ENCODE peak calls at places on chromosomes 6 and 20, in four cellular contexts. A is lower lobe of right lung, U is pancreas, G is WERI-Rb-1. N is an unnamed sample.

GRCh38 chr20:51372176-51372803 is 170.2 kb downstream of the NFATC2 start:
- DNase-seq in A (peak; percentile 62), U (peak; percentile 71), G (peak; percentile 33), N (no peak)

GRCh38 chr6:127514396-127515227 is 4.5 kb downstream of the MTCL3 start:
- DNase-seq in A (peak; percentile 70), U (no peak), G (no peak), N (no peak)

GRCh38 chr6:57217270-57217669 is 4.8 kb downstream of the RAB23 start:
- DNase-seq in A (no peak), U (no peak), G (no peak), N (no peak)

GRCh38 chr6:100479180-100480035 is 14.7 kb upstream of the SIM1 start:
- DNase-seq in A (no peak), U (no peak), G (no peak), N (no peak)

GRCh38 chr20:2742934-2743559 is 50.5 kb downstream of the EBF4 start:
- DNase-seq in A (peak; percentile 63), U (peak; percentile 66), G (peak; percentile 73), N (peak; percentile 15)

GRCh38 chr6:107618672-107619071 is 128.8 kb downstream of the SOBP start:
- DNase-seq in A (no peak), U (no peak), G (no peak), N (no peak)

GRCh38 chr6:15879372-15880261 is 216.8 kb upstream of the DTNBP1 start:
- DNase-seq in A (peak; percentile 62), U (no peak), G (no peak), N (no peak)

GRCh38 chr6:64908104-64908503 is 798.9 kb downstream of the EYS start:
- DNase-seq in A (no peak), U (no peak), G (no peak), N (no peak)

GRCh38 chr20:52259295-52259694 is 67.7 kb upstream of the ZFP64 start:
- DNase-seq in A (no peak), U (no peak), G (no peak), N (no peak)

GRCh38 chr6:1597924-1598323 is 11.8 kb upstream of the FOXC1 start:
- DNase-seq in A (no peak), U (no peak), G (no peak), N (peak; percentile 33)

GRCh38 chr20:34549291-34549928 is 9.1 kb upstream of the MAP1LC3A start:
- DNase-seq in A (no peak), U (peak; percentile 58), G (no peak), N (no peak)

GRCh38 chr6:163356324-163356723 is 58.2 kb upstream of the QKI start:
- DNase-seq in A (peak; percentile 75), U (no peak), G (no peak), N (no peak)

GRCh38 chr6:85864453-85865401 is 222.0 kb upstream of the SYNCRIP start:
- DNase-seq in A (no peak), U (no peak), G (no peak), N (no peak)

GRCh38 chr20:22546344-22546743 is 38.0 kb downstream of the FOXA2 start:
- DNase-seq in A (no peak), U (no peak), G (no peak), N (no peak)

DNA sequence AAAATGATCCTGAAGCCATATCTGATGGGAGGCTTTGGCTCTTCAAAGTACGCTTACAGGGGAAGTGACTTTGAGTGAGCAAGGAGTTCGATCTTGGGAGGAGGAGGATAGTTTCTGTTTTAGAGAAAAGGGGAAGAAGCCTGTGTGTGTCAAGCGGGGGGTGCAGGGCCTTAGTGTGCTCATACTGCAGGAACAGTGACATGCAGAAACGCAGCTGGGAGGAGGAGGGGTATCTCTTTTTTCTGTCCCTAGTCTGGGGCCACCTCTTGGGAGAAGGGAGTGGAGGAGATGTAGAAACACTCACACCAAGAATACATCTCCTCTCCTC is 19.8 kb downstream of the SIRPD start:
- DNase-seq in A (peak; percentile 79), U (no peak), G (no peak), N (no peak)
- H3K27ac ChIP-seq in A (peak overlapping the region; percentile 78), U (peak overlapping the region; percentile 47), G (no peak overlapping the region), N (no peak overlapping the region)

GRCh38 chr20:50149481-50150254 is 3.9 kb downstream of the PEDS1 start:
- DNase-seq in A (no peak), U (peak; percentile 73), G (no peak), N (no peak)
- H3K27ac ChIP-seq in A (peak overlapping the region; percentile 3), U (peak overlapping the region; percentile 78), G (no peak overlapping the region), N (peak overlapping the region; percentile 31)

DNA sequence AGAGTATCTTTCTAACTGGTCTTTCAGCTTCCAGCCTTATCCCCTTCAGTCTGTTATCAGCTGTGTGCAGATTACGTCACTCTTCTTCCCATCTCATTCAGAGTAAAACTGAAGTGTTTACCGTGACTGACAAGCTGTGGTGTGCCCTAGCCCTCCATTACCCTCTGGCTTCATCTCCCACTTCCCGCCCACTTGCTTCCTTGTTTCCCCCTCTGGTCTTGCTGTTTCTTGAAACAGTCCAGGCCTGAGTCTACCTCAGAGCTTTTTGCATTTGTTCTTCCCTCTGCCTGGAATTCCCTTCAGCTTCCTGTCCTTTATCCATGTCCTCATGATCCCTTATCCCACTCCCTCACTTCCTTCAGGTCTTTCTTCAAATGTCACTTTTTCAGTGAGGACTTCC is 66.9 kb downstream of the CARMIL1 start:
- DNase-seq in A (no peak), U (no peak), G (peak; percentile 31), N (no peak)
- H3K27ac ChIP-seq in A (no peak overlapping the region), U (no peak overlapping the region), G (no peak overlapping the region), N (no peak overlapping the region)

GRCh38 chr20:44725852-44726251 is 10.7 kb downstream of the CCN5 start:
- DNase-seq in A (no peak), U (no peak), G (no peak), N (no peak)

GRCh38 chr20:44730441-44730840 is 15.2 kb upstream of the KCNK15 start:
- DNase-seq in A (peak; percentile 9), U (no peak), G (no peak), N (no peak)

GRCh38 chr20:44731657-44732056 is 14.0 kb upstream of the KCNK15 start:
- DNase-seq in A (peak; percentile 59), U (no peak), G (no peak), N (no peak)

GRCh38 chr20:44727039-44727438 is 11.9 kb downstream of the CCN5 start:
- DNase-seq in A (no peak), U (no peak), G (no peak), N (no peak)

DNA sequence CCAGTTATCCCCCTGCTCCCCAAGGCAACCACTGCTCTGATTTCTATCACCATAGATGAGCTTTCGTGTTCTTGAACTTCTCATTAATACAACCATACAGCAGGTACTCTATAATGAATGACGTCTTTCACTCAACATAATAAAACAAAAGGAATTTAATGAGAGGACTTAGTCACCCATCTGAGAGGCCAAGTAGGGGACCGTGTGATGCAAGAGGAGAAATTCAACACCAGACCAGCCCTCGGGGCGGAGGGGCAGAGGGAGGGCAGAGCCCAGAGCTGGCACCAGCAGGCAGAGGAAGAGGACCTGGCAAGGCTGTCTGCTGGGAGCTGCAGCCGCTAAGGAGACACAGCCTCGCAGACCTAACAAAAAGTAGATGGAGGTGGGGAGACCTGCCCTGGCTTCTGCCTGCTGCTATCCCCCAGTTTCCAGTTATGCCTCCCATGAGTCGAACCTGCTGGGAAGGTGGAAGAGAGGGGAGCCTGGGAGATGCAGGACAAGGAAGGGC is 13.7 kb downstream of the CCN5 start:
- DNase-seq in A (peak; percentile 80), U (peak; percentile 55), G (no peak), N (no peak)
- H3K27ac ChIP-seq in A (no peak overlapping the region), U (no peak overlapping the region), G (no peak overlapping the region), N (no peak overlapping the region)

GRCh38 chr6:68634503-68635411 is at the start of gene ADGRB3:
- DNase-seq in A (peak; percentile 74), U (peak; percentile 49), G (peak; percentile 92), N (no peak)
- H3K27ac ChIP-seq in A (peak within 1 kb of the TSS; percentile 69), U (no peak within 1 kb of the TSS), G (peak within 1 kb of the TSS; percentile 79), N (no peak within 1 kb of the TSS)

DNA sequence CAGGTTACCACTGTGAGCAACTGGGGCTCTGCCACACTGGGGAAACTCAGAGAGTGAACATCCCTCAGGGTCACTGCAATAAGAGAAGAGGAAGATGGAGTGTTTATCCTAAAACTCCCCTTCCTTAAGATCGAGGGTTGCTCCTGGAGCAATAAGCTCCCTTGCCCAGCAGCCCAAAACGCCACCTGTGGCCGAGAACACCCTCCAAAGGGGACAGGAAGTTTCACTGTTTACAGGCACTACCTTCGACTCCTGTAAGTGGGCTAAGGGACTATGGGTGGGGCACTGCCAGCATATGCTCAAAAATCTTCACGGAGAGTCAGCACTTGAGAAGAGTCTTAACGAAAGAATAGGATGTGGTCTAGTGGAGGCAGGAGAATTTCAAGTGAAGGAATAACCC is 132.5 kb downstream of the FAXC start:
- DNase-seq in A (no peak), U (no peak), G (no peak), N (no peak)
- H3K27ac ChIP-seq in A (no peak overlapping the region), U (no peak overlapping the region), G (no peak overlapping the region), N (no peak overlapping the region)

GRCh38 chr6:87661503-87661902 is 40.5 kb downstream of the AKIRIN2 start:
- DNase-seq in A (no peak), U (no peak), G (peak; percentile 25), N (no peak)
- H3K27ac ChIP-seq in A (no peak overlapping the region), U (no peak overlapping the region), G (no peak overlapping the region), N (peak overlapping the region; percentile 48)

GRCh38 chr6:121523628-121524027 is 88.2 kb downstream of the GJA1 start:
- DNase-seq in A (no peak), U (no peak), G (no peak), N (no peak)
- H3K27ac ChIP-seq in A (no peak overlapping the region), U (no peak overlapping the region), G (no peak overlapping the region), N (peak overlapping the region; percentile 40)

GRCh38 chr6:106101466-106101865 is 15.3 kb downstream of the PRDM1 start:
- DNase-seq in A (no peak), U (no peak), G (no peak), N (no peak)

GRCh38 chr6:106100755-106101154 is 14.6 kb downstream of the PRDM1 start:
- DNase-seq in A (no peak), U (no peak), G (no peak), N (no peak)

GRCh38 chr6:106098383-106099234 is 12.5 kb downstream of the PRDM1 start:
- DNase-seq in A (peak; percentile 57), U (peak; percentile 37), G (no peak), N (no peak)

GRCh38 chr6:106097368-106098231 is 11.5 kb downstream of the PRDM1 start:
- DNase-seq in A (no peak), U (no peak), G (no peak), N (no peak)

DNA sequence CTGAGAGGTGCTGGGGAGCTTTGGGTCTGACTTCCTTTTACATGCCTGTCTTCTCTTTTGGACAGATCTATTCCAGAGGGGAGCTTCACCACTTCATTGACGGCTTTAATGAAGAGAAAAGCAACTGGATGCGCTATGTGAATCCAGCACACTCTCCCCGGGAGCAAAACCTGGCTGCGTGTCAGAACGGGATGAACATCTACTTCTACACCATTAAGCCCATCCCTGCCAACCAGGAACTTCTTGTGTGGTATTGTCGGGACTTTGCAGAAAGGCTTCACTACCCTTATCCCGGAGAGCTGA is 13.1 kb downstream of the PRDM1 start:
- DNase-seq in A (no peak), U (no peak), G (no peak), N (no peak)
- H3K27ac ChIP-seq in A (peak overlapping the region; percentile 85), U (no peak overlapping the region), G (no peak overlapping the region), N (peak overlapping the region; percentile 90)

GRCh38 chr20:25526446-25526845 is 58.9 kb downstream of the NINL start:
- DNase-seq in A (no peak), U (no peak), G (no peak), N (no peak)
- H3K27ac ChIP-seq in A (no peak overlapping the region), U (no peak overlapping the region), G (no peak overlapping the region), N (peak overlapping the region; percentile 86)

N was measured in AG04450.